ENCODE peak calls at places on chromosomes 2 and 18, in five cellular contexts. P is lung, I is mucosa of descending colon, G is heart right ventricle, T is upper lobe of right lung. W is an unnamed sample.

GRCh38 chr2:189234991-189235390 is 55.4 kb upstream of the COL5A2 start:
- DNase-seq in P (no peak), I (no peak), G (no peak), T (no peak), W (no peak)

GRCh38 chr18:46334200-46334553 is 230.0 kb downstream of the HAUS1 start:
- DNase-seq in P (no peak), I (no peak), G (no peak), T (peak), W (no peak)

GRCh38 chr2:137333386-137333972 is 568.1 kb downstream of the THSD7B start:
- DNase-seq in P (no peak), I (no peak), G (no peak), T (no peak), W (no peak)

GRCh38 chr2:190867182-190867581 is 13.4 kb upstream of the GLS start:
- DNase-seq in P (no peak), I (no peak), G (no peak), T (no peak), W (no peak)

GRCh38 chr2:195683174-195683573 is 26.1 kb downstream of the SLC39A10 start:
- DNase-seq in P (no peak), I (no peak), G (no peak), T (no peak), W (no peak)

GRCh38 chr2:43192039-43192438 is 34.4 kb downstream of the ZFP36L2 start:
- DNase-seq in P (no peak), I (no peak), G (no peak), T (no peak), W (no peak)

GRCh38 chr18:12287684-12288405 is 20.2 kb upstream of the TUBB6 start:
- DNase-seq in P (peak), I (peak), G (peak), T (peak), W (peak)

GRCh38 chr2:237858294-237859081 is 935 bp upstream of the RAMP1 start:
- DNase-seq in P (peak), I (peak), G (peak), T (peak), W (peak)

GRCh38 chr18:49360582-49360981 is 99.9 kb downstream of the DYM start:
- DNase-seq in P (no peak), I (no peak), G (no peak), T (no peak), W (no peak)

DNA sequence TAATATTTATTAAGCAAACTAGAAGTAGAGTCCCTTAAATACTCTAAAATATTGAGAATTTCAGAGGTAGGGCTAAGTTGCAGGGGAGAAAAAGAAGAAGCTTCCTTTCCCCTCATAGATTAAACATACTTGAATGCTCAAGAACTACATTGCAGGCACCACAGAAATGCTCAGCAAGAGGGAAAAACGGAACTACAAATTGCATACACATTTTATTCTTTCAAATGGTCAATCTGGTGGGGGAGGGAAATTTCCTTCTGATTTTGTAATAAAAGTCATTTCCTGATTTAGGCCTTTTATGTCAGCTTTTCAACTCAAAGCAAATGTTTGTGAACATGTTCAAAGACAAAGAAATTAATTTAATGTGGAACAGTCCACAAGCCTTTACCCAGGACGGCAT is 33.0 kb downstream of the FARSB start:
- DNase-seq in P (no peak), I (no peak), G (no peak), T (no peak), W (no peak)
- TF ChIP-seq CTCF in P (no peak), I (no peak), G (no peak), T (no peak), W (no peak)

DNA sequence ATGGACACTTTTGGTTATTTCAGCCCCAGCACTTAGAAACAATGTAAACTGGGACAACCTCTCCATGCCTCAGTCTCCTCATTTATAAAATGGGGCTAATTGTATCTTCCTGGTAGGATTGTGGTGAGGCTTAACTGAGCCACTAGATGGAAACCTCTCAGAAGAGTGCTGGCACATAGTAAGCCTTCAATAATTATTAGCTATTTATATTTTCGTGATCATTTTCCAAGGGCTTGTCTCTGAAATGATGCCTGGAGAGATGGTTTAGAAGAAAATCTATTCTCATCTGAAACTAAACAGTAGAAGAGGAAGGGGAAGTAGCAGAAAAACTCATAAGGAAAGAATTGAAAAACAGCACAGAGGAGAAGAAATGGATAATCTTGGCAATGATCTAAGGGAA is 6.8 kb downstream of the RAX start:
- DNase-seq in P (no peak), I (no peak), G (no peak), T (no peak), W (no peak)
- TF ChIP-seq CTCF in P (no peak), I (no peak), G (no peak), T (no peak), W (no peak)

DNA sequence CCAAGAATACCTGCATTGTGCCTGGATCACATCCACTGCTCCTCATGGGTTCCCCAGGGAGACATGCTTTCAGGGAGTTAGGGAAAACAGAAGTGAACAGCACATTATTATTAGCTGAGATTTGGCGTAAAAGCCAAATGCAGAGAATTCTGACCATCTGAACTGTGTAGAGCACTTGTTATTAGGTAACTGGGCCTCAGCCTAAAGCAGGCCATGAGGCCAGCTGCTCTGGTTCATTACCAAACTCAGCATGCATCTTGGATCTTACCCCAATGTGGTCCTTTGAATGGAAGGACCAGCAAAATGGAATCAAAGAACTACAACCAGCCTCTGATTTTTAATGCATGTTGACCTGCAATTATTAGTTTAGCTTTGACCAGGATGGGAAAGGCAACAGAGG is 322.3 kb downstream of the KCNS3 start:
- DNase-seq in P (no peak), I (no peak), G (no peak), T (no peak), W (no peak)
- TF ChIP-seq CTCF in P (no peak), I (no peak), G (no peak), T (no peak), W (no peak)

GRCh38 chr2:66497706-66498596 is 63.0 kb downstream of the MEIS1 start:
- DNase-seq in P (no peak), I (no peak), G (no peak), T (no peak), W (no peak)
- TF ChIP-seq CTCF in P (no peak), I (no peak), G (peak), T (no peak), W (no peak)

DNA sequence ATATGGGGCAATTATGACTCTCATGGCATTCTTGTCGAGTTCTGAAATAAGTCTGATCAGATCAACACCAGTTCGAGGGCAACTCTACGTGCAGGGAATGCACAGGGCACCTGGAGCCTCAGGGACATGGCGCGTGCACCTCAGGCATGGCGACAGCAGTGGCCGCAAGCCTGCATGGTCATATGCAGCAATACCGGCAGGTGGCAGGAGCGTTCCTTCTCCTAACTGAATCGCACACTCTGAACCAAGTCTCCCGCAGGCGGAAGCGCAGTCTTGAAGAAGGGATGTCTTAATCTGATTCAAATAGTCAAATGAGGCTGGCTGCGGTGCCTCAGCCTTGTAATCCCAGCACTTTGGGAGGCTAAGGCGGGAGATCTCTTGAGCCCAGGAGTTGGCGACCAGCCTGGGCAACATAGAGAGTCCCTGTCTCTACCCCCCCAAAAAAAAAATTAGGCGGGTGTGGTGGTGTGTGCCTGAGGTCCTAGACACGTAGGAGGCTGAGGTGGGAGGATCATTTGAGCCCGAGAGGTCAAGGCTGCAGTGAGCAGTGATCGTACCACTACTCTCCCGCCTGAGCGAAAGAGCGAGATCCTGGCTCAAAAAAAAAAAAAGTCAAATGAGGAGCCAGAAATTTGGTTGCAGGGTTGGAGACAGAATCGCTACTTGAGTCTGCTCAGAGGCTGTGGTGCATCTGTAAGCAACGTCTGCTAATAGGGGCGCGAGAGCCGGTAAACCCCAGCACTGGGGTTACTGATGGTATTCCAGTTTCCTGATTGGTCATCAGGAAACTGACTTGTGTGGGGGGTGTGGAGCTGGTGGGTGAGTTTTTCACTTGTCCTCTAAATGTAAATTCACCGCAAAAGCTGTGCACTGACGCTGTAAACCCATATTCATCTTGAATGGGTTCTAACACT is 28.8 kb downstream of the FHL2 start:
- DNase-seq in P (peak), I (peak), G (peak), T (peak), W (peak)
- TF ChIP-seq CTCF in P (peak), I (peak), G (peak), T (peak), W (peak)

DNA sequence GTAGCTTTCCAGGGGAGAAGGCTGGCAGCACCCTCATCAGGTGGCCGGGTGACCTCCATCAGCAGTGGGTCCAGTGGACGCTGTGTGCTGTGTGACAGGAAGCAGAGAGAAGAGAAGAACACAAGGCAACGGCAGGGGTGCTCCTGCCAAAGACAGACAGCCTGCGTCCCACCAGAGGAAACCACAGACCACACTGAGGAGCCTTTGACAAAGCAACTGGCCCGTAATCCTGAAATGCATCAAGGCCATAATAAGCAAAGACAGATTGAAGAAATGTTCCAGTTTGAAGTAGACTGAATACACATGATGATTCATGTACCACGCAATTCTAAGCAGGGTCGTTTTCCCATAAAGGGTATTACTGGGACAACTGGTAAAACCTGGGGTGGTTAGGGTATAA is 172.4 kb downstream of the FBXO15 start:
- DNase-seq in P (no peak), I (no peak), G (no peak), T (no peak), W (no peak)
- TF ChIP-seq CTCF in P (no peak), I (no peak), G (no peak), T (no peak), W (no peak)

GRCh38 chr2:203732953-203733510 is 26.6 kb downstream of the CD28 start:
- DNase-seq in P (no peak), I (no peak), G (no peak), T (no peak), W (no peak)
- TF ChIP-seq CTCF in P (no peak), I (no peak), G (no peak), T (no peak), W (no peak)

DNA sequence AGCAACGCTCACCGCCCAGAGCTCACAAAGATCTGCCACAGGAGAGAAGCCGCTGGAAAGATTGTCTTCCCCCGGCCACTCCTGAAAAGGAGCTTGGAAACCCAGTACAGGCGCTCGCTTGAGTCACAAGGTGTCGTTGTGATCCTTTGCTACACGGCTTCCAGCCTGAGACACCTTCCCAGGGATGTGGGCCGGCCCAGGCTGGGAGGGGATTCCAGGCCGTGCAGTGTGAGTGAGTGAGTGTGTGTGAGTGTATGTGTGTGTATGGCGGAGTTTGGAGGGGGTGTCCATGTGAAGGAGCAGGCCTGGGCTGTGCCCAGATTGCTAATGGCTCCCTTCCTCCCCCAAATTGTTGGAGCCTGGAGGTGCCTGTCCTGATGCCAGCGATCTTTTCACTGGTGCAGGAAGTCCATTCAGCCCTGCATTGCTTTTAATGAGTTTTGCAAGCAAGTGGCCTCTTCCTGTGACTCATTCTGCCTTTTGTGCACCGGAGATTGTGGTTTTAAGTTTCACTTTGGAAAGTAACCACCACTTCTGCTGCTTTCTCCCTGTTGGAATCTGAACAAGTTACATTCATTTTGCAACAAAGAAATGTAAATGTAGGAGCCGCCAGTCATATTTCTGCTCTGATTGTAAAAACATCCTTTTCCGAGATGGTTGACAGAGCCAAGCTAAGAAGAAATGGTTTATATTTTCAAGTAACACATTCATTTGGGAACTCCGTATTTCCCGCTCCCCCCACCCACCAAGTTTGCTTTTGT is 83.7 kb downstream of the LPIN1 start:
- DNase-seq in P (peak), I (peak), G (peak), T (peak), W (peak)
- TF ChIP-seq CTCF in P (no peak), I (no peak), G (peak), T (peak), W (no peak)

W was measured in body of pancreas.